ENCODE peak calls at places on chromosomes 7 and 10, in six cellular contexts. One of them, this sample, is unnamed.
A peak's percentile ranks its signal among the peaks of the same experiment; 100 is the strongest.

GRCh38 chr7:5396999-5397656 is 26.5 kb downstream of the TNRC18 start:
- DNase-seq in tibial nerve: peak; percentile 41
- DNase-seq in substantia nigra: no peak
- DNase-seq in RWPE1: peak; percentile 99
- DNase-seq in tibial artery: peak; percentile 81
- DNase-seq in heart right ventricle: peak; percentile 81
- DNase-seq in this sample: peak; percentile 90

GRCh38 chr10:30502266-30503058 is 68.5 kb downstream of the MAP3K8 start:
- DNase-seq in tibial nerve: no peak
- DNase-seq in substantia nigra: no peak
- DNase-seq in RWPE1: no peak
- DNase-seq in tibial artery: peak; percentile 46
- DNase-seq in heart right ventricle: no peak
- DNase-seq in this sample: no peak

GRCh38 chr10:100717166-100717565 is 28.2 kb upstream of the PAX2 start:
- DNase-seq in tibial nerve: no peak
- DNase-seq in substantia nigra: no peak
- DNase-seq in RWPE1: no peak
- DNase-seq in tibial artery: no peak
- DNase-seq in heart right ventricle: no peak
- DNase-seq in this sample: no peak

GRCh38 chr7:30893357-30893756 is 18.3 kb upstream of the AQP1 start:
- DNase-seq in tibial nerve: peak; percentile 41
- DNase-seq in substantia nigra: no peak
- DNase-seq in RWPE1: no peak
- DNase-seq in tibial artery: peak; percentile 70
- DNase-seq in heart right ventricle: peak; percentile 68
- DNase-seq in this sample: no peak

GRCh38 chr10:114042895-114043531 is 653 bp upstream of the ADRB1 start:
- DNase-seq in tibial nerve: no peak
- DNase-seq in substantia nigra: no peak
- DNase-seq in RWPE1: peak; percentile 42
- DNase-seq in tibial artery: no peak
- DNase-seq in heart right ventricle: peak; percentile 60
- DNase-seq in this sample: no peak

GRCh38 chr10:101489355-101489754 is 98.7 kb downstream of the POLL start:
- DNase-seq in tibial nerve: no peak
- DNase-seq in substantia nigra: no peak
- DNase-seq in RWPE1: peak; percentile 21
- DNase-seq in tibial artery: no peak
- DNase-seq in heart right ventricle: no peak
- DNase-seq in this sample: peak; percentile 10

GRCh38 chr7:141227454-141227853 is 153.6 kb downstream of the TMEM178B start:
- DNase-seq in tibial nerve: no peak
- DNase-seq in substantia nigra: no peak
- DNase-seq in RWPE1: no peak
- DNase-seq in tibial artery: no peak
- DNase-seq in heart right ventricle: no peak
- DNase-seq in this sample: no peak

GRCh38 chr10:77637986-77638765 is 568 bp upstream of the KCNMA1 start:
- DNase-seq in tibial nerve: no peak
- DNase-seq in substantia nigra: no peak
- DNase-seq in RWPE1: no peak
- DNase-seq in tibial artery: no peak
- DNase-seq in heart right ventricle: no peak
- DNase-seq in this sample: no peak

GRCh38 chr10:14476641-14477407 is 146.1 kb upstream of the FRMD4A start:
- DNase-seq in tibial nerve: no peak
- DNase-seq in substantia nigra: no peak
- DNase-seq in RWPE1: no peak
- DNase-seq in tibial artery: no peak
- DNase-seq in heart right ventricle: no peak
- DNase-seq in this sample: no peak

GRCh38 chr10:103476046-103476768 is 2.8 kb downstream of the CALHM3 start:
- DNase-seq in tibial nerve: no peak
- DNase-seq in substantia nigra: no peak
- DNase-seq in RWPE1: no peak
- DNase-seq in tibial artery: no peak
- DNase-seq in heart right ventricle: no peak
- DNase-seq in this sample: no peak

GRCh38 chr10:125878957-125879835 is 1.9 kb downstream of the DHX32 start:
- DNase-seq in tibial nerve: no peak
- DNase-seq in substantia nigra: no peak
- DNase-seq in RWPE1: peak; percentile 83
- DNase-seq in tibial artery: no peak
- DNase-seq in heart right ventricle: no peak
- DNase-seq in this sample: peak; percentile 73

GRCh38 chr7:146764458-146764857 is 647.9 kb downstream of the CNTNAP2 start:
- DNase-seq in tibial nerve: no peak
- DNase-seq in substantia nigra: no peak
- DNase-seq in RWPE1: no peak
- DNase-seq in tibial artery: no peak
- DNase-seq in heart right ventricle: no peak
- DNase-seq in this sample: no peak

GRCh38 chr10:21650353-21650752 is 116.3 kb downstream of the MLLT10 start:
- DNase-seq in tibial nerve: no peak
- DNase-seq in substantia nigra: no peak
- DNase-seq in RWPE1: no peak
- DNase-seq in tibial artery: no peak
- DNase-seq in heart right ventricle: no peak
- DNase-seq in this sample: no peak

GRCh38 chr7:134565643-134566136 is 16.8 kb downstream of the AKR1B15 start:
- DNase-seq in tibial nerve: no peak
- DNase-seq in substantia nigra: no peak
- DNase-seq in RWPE1: no peak
- DNase-seq in tibial artery: peak; percentile 60
- DNase-seq in heart right ventricle: no peak
- DNase-seq in this sample: no peak
- H3K27ac ChIP-seq in tibial nerve: no peak overlapping the region
- H3K27ac ChIP-seq in substantia nigra: no peak overlapping the region
- H3K27ac ChIP-seq in RWPE1: no peak overlapping the region
- H3K27ac ChIP-seq in tibial artery: no peak overlapping the region
- H3K27ac ChIP-seq in heart right ventricle: no peak overlapping the region
- H3K27ac ChIP-seq in this sample: no peak overlapping the region

DNA sequence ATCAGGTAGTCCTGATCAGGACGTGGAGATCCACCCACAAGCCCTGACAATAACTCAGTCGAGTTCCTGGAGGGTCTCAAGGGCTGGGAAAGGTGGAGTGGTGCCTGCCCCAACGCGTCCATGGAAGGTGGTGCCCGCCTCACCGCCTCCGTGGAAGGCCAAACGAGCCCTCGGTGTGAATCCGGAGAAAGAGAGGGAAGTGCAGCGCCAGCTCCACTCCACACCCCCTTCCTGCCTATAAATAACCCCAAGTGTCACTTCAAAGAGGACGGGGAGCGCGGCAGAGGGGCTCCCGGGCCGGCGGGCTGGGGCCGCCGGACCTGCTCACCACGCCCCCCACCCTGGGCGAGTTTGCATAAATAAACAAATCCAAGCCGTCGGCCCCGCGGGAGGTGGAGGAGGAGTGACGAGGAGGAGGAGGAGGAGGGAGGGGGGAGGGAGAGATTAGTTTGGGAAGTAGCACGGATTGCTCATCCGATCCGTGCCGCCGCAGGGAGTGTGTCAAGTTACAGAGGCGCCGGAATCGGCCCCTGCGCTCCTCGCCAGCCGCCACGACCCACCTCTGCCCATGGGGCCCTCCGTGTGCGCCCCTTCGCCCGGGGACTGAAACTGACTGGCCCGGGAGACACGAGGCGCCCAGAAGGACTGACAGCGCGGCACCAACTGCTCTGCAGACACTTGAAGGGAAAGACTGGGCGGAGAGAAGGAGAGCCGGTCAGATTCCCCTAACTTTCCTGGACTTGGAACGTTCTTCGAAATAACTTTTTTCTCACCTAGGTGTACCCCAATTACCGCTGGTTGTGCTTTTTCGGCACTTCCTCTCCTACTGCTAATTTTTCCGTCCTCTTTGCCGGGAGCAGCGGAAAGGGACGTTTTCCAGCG is at the start of gene COL13A1:
- DNase-seq in tibial nerve: no peak
- DNase-seq in substantia nigra: no peak
- DNase-seq in RWPE1: peak; percentile 85
- DNase-seq in tibial artery: peak; percentile 50
- DNase-seq in heart right ventricle: peak; percentile 50
- DNase-seq in this sample: peak; percentile 34
- H3K27ac ChIP-seq in tibial nerve: no peak within 1 kb of the TSS
- H3K27ac ChIP-seq in substantia nigra: no peak within 1 kb of the TSS
- H3K27ac ChIP-seq in RWPE1: no peak within 1 kb of the TSS
- H3K27ac ChIP-seq in tibial artery: peak within 1 kb of the TSS; percentile 79
- H3K27ac ChIP-seq in heart right ventricle: peak within 1 kb of the TSS; percentile 52
- H3K27ac ChIP-seq in this sample: no peak within 1 kb of the TSS

GRCh38 chr10:11320809-11321520 is 290.5 kb downstream of the USP6NL start:
- DNase-seq in tibial nerve: no peak
- DNase-seq in substantia nigra: no peak
- DNase-seq in RWPE1: no peak
- DNase-seq in tibial artery: no peak
- DNase-seq in heart right ventricle: no peak
- DNase-seq in this sample: no peak

GRCh38 chr10:11322698-11323097 is 288.8 kb downstream of the USP6NL start:
- DNase-seq in tibial nerve: no peak
- DNase-seq in substantia nigra: no peak
- DNase-seq in RWPE1: no peak
- DNase-seq in tibial artery: no peak
- DNase-seq in heart right ventricle: no peak
- DNase-seq in this sample: no peak

GRCh38 chr10:11317936-11318670 is 293.3 kb downstream of the USP6NL start:
- DNase-seq in tibial nerve: no peak
- DNase-seq in substantia nigra: no peak
- DNase-seq in RWPE1: no peak
- DNase-seq in tibial artery: no peak
- DNase-seq in heart right ventricle: no peak
- DNase-seq in this sample: no peak

GRCh38 chr10:11319990-11320602 is 291.4 kb downstream of the USP6NL start:
- DNase-seq in tibial nerve: no peak
- DNase-seq in substantia nigra: no peak
- DNase-seq in RWPE1: no peak
- DNase-seq in tibial artery: no peak
- DNase-seq in heart right ventricle: no peak
- DNase-seq in this sample: no peak

DNA sequence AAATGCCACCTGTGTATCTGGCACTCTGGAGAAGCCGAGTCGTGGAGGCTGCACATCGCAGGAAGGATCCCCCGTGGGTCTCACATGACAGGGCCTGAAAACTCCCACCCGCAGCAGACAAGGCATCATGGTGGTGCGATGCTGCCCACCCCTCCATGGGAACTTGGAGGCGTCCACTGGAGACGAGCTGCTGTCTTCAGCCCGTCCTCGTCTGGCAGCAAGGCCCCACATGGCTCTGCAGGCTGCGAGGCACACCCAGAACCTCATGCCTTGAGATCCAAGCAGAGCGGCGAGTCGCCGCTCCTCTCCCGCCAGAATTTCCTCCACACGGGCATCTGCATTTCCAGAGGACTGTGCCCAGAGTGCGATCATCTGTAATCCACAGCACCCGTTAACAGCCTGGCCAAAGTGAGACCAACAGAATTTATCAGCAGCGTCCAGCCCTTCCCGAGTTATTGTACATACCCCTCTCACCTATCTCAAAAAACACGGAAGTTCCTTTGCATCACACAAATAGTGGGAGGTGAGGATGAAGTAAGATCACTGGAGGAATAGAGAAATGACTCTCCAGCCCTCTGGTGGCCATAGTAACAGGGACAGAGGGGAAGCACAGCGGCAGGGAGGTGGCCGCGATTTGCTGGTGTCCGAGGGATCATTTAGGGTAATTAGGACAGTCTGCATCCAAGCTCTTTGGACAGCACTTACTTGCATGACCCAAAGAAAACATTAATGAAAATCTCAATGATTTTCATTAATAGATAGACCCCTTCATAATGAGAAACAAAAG is 292.4 kb downstream of the USP6NL start:
- DNase-seq in tibial nerve: no peak
- DNase-seq in substantia nigra: no peak
- DNase-seq in RWPE1: no peak
- DNase-seq in tibial artery: no peak
- DNase-seq in heart right ventricle: no peak
- DNase-seq in this sample: no peak
- H3K27ac ChIP-seq in tibial nerve: no peak overlapping the region
- H3K27ac ChIP-seq in substantia nigra: no peak overlapping the region
- H3K27ac ChIP-seq in RWPE1: no peak overlapping the region
- H3K27ac ChIP-seq in tibial artery: no peak overlapping the region
- H3K27ac ChIP-seq in heart right ventricle: no peak overlapping the region
- H3K27ac ChIP-seq in this sample: no peak overlapping the region

GRCh38 chr7:128022631-128023532 is 8.4 kb downstream of the LRRC4 start:
- DNase-seq in tibial nerve: no peak
- DNase-seq in substantia nigra: no peak
- DNase-seq in RWPE1: peak; percentile 50
- DNase-seq in tibial artery: no peak
- DNase-seq in heart right ventricle: no peak
- DNase-seq in this sample: peak; percentile 40

GRCh38 chr7:128019330-128019729 is 11.9 kb downstream of the LRRC4 start:
- DNase-seq in tibial nerve: no peak
- DNase-seq in substantia nigra: no peak
- DNase-seq in RWPE1: no peak
- DNase-seq in tibial artery: no peak
- DNase-seq in heart right ventricle: no peak
- DNase-seq in this sample: no peak

GRCh38 chr7:128020161-128020560 is 11.1 kb downstream of the LRRC4 start:
- DNase-seq in tibial nerve: no peak
- DNase-seq in substantia nigra: no peak
- DNase-seq in RWPE1: no peak
- DNase-seq in tibial artery: no peak
- DNase-seq in heart right ventricle: no peak
- DNase-seq in this sample: no peak

GRCh38 chr7:128024154-128024553 is 7.1 kb downstream of the LRRC4 start:
- DNase-seq in tibial nerve: no peak
- DNase-seq in substantia nigra: no peak
- DNase-seq in RWPE1: no peak
- DNase-seq in tibial artery: no peak
- DNase-seq in heart right ventricle: no peak
- DNase-seq in this sample: no peak

GRCh38 chr7:128021361-128021760 is 9.9 kb downstream of the LRRC4 start:
- DNase-seq in tibial nerve: no peak
- DNase-seq in substantia nigra: no peak
- DNase-seq in RWPE1: peak; percentile 75
- DNase-seq in tibial artery: no peak
- DNase-seq in heart right ventricle: no peak
- DNase-seq in this sample: peak; percentile 95
- H3K27ac ChIP-seq in tibial nerve: no peak overlapping the region
- H3K27ac ChIP-seq in substantia nigra: no peak overlapping the region
- H3K27ac ChIP-seq in RWPE1: peak overlapping the region; percentile 74
- H3K27ac ChIP-seq in tibial artery: no peak overlapping the region
- H3K27ac ChIP-seq in heart right ventricle: no peak overlapping the region
- H3K27ac ChIP-seq in this sample: peak overlapping the region; percentile 90

DNA sequence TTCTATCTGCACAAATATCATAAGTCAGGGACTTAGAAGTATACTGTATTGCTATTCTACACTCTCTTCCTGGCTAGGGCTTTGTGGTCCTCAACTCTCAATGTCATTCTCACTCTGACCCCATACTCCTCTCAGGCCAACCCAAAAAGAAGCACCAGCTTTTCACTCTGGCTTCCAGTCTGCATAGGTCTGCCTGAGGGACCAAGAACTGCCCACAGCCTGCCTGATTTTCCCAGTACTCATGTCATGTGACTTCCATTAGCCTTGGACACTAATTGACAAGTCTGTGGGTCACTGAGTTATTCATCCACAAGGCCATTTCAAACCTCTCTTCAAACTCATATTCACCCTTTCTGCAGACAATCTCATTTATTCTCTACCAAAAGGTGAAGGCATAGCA is 19.8 kb downstream of the PMPCB start:
- DNase-seq in tibial nerve: no peak
- DNase-seq in substantia nigra: no peak
- DNase-seq in RWPE1: no peak
- DNase-seq in tibial artery: no peak
- DNase-seq in heart right ventricle: no peak
- DNase-seq in this sample: no peak
- H3K27ac ChIP-seq in tibial nerve: no peak overlapping the region
- H3K27ac ChIP-seq in substantia nigra: no peak overlapping the region
- H3K27ac ChIP-seq in RWPE1: no peak overlapping the region
- H3K27ac ChIP-seq in tibial artery: no peak overlapping the region
- H3K27ac ChIP-seq in heart right ventricle: no peak overlapping the region
- H3K27ac ChIP-seq in this sample: no peak overlapping the region

GRCh38 chr7:35755711-35756110 is 45.1 kb upstream of the SEPTIN7 start:
- DNase-seq in tibial nerve: no peak
- DNase-seq in substantia nigra: no peak
- DNase-seq in RWPE1: no peak
- DNase-seq in tibial artery: no peak
- DNase-seq in heart right ventricle: no peak
- DNase-seq in this sample: no peak
- H3K27ac ChIP-seq in tibial nerve: no peak overlapping the region
- H3K27ac ChIP-seq in substantia nigra: peak overlapping the region; percentile 95
- H3K27ac ChIP-seq in RWPE1: no peak overlapping the region
- H3K27ac ChIP-seq in tibial artery: no peak overlapping the region
- H3K27ac ChIP-seq in heart right ventricle: no peak overlapping the region
- H3K27ac ChIP-seq in this sample: no peak overlapping the region